ENCODE peak calls at places on chromosomes 16 and 17, in six cellular contexts. I, Y, N, X, D and V are unnamed samples.

GRCh38 chr16:17330019-17330570 is 140.7 kb downstream of the XYLT1 start:
- DNase-seq in D (no peak), X (no peak), Y (no peak), I (no peak), N (no peak), V (no peak)

GRCh38 chr16:30744146-30744545 is 4.1 kb upstream of the PHKG2 start:
- DNase-seq in N (no peak), X (no peak), Y (no peak), D (no peak), I (no peak), V (no peak)

GRCh38 chr17:64063766-64064224 is 43.4 kb upstream of the ICAM2 start:
- DNase-seq in Y (no peak), X (no peak), N (no peak), D (peak), I (peak), V (peak)

GRCh38 chr16:56115817-56116576 is 75.3 kb upstream of the GNAO1 start:
- DNase-seq in Y (no peak), X (no peak), N (no peak), I (no peak), D (peak), V (no peak)

GRCh38 chr17:62687997-62688396 is 60.5 kb downstream of the MRC2 start:
- DNase-seq in X (no peak), N (no peak), Y (no peak), D (no peak), I (no peak), V (no peak)

GRCh38 chr17:79965806-79966205 is 69.9 kb downstream of the TBC1D16 start:
- DNase-seq in X (no peak), D (no peak), Y (no peak), N (no peak), I (no peak), V (no peak)

GRCh38 chr17:4515501-4515900 is 16.8 kb downstream of the SPNS2 start:
- DNase-seq in N (no peak), D (no peak), Y (no peak), X (no peak), I (no peak), V (no peak)

GRCh38 chr17:21252289-21252874 is 828 bp downstream of the NATD1 start:
- DNase-seq in N (no peak), I (no peak), Y (no peak), D (no peak), X (no peak), V (no peak)

GRCh38 chr16:89026121-89026612 is 49.2 kb upstream of the CBFA2T3 start:
- DNase-seq in I (peak), X (no peak), Y (no peak), D (no peak), N (no peak), V (no peak)

GRCh38 chr17:19337712-19338023 is 24.9 kb downstream of the B9D1 start:
- DNase-seq in D (no peak), I (no peak), N (no peak), Y (no peak), X (no peak), V (no peak)

GRCh38 chr17:72974605-72975232 is 117.8 kb downstream of the SLC39A11 start:
- DNase-seq in I (no peak), N (peak), X (no peak), Y (peak), D (no peak), V (no peak)

GRCh38 chr17:43940630-43941029 is 1.6 kb downstream of the PPY start:
- DNase-seq in D (peak), X (no peak), N (peak), I (no peak), Y (no peak), V (no peak)

GRCh38 chr17:27982688-27983087 is 59.8 kb upstream of the NLK start:
- DNase-seq in X (no peak), D (no peak), Y (no peak), I (no peak), N (no peak), V (no peak)

GRCh38 chr17:64001763-64002529 is 3.8 kb downstream of the PRR29 start:
- DNase-seq in D (no peak), N (no peak), I (no peak), Y (no peak), X (no peak), V (no peak)